ENCODE peak calls at places on chromosome 20, in six cellular contexts. I is neural progenitor cell, W is GM23338, Q is DND-41, S is PC-3, O is endothelial cell of umbilical vein. H is an unnamed sample.

GRCh38 chr20:36736451-36737182 is 9.3 kb downstream of the NDRG3 start:
- DNase-seq in I (no peak), W (no peak), Q (no peak), S (no peak), O (no peak), H (no peak)

GRCh38 chr20:50032955-50033666 is 50.3 kb downstream of the SNAI1 start:
- DNase-seq in I (no peak), W (no peak), Q (no peak), S (peak), O (no peak), H (no peak)

GRCh38 chr20:7916648-7917047 is 23.6 kb downstream of the HAO1 start:
- DNase-seq in I (no peak), W (no peak), Q (no peak), S (no peak), O (no peak), H (no peak)

GRCh38 chr20:63082308-63082938 is 75.7 kb upstream of the BHLHE23 start:
- DNase-seq in I (peak), W (peak), Q (peak), S (peak), O (no peak), H (peak)

GRCh38 chr20:57986776-57987175 is 241.7 kb downstream of the ANKRD60 start:
- DNase-seq in I (no peak), W (no peak), Q (no peak), S (no peak), O (no peak), H (no peak)

GRCh38 chr20:9590189-9590588 is 75.8 kb downstream of the LAMP5 start:
- DNase-seq in I (no peak), W (no peak), Q (no peak), S (peak), O (peak), H (no peak)

GRCh38 chr20:5714261-5715041 is 35.8 kb upstream of the SHLD1 start:
- DNase-seq in I (peak), W (peak), Q (peak), S (peak), O (peak), H (peak)

GRCh38 chr20:23880426-23880825 is 878 bp upstream of the CST5 start:
- DNase-seq in I (no peak), W (no peak), Q (no peak), S (no peak), O (no peak), H (no peak)

GRCh38 chr20:22502731-22503191 is 81.6 kb downstream of the FOXA2 start:
- DNase-seq in I (peak), W (no peak), Q (no peak), S (no peak), O (no peak), H (no peak)

GRCh38 chr20:63284083-63284440 is 8.9 kb upstream of the COL20A1 start:
- DNase-seq in I (no peak), W (no peak), Q (peak), S (no peak), O (no peak), H (no peak)

GRCh38 chr20:36097331-36097730 is 57.2 kb upstream of the EPB41L1 start:
- DNase-seq in I (no peak), W (no peak), Q (no peak), S (no peak), O (peak), H (peak)

GRCh38 chr20:8523684-8524083 is 391.6 kb downstream of the PLCB1 start:
- DNase-seq in I (peak), W (peak), Q (no peak), S (peak), O (no peak), H (no peak)

GRCh38 chr20:41770427-41770826 is 152.2 kb upstream of the CHD6 start:
- DNase-seq in I (no peak), W (no peak), Q (no peak), S (no peak), O (no peak), H (no peak)

GRCh38 chr20:41524980-41525613 is 93.1 kb downstream of the CHD6 start:
- DNase-seq in I (peak), W (no peak), Q (no peak), S (no peak), O (peak), H (no peak)

DNA sequence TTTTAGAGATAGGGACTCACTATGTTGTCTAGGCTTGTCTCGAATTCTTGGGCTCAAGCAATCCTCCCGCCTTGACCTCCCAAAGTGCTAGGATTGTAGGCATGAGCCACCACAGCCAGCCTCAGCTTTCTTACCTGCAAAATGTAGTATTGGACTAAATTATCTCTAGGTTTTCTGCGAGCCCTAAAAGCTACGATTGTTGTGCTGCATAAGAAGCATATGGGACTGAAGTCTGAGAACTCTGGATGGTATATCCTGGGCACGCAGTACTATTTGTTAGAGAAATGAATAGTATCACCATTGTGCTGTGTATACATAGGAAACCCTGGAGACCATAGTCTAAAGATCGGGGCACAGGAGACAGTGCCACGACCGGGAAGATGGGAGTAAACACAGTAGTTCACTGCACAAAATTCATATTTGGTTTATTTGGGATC is 60.1 kb downstream of the RPRD1B start:
- DNase-seq in I (no peak), W (no peak), Q (no peak), S (no peak), O (no peak), H (no peak)
- TF ChIP-seq EZH2 in I (no peak), W (no peak), Q (no peak), S (no peak), O (no peak), H (no peak)

GRCh38 chr20:14550655-14551054 is 213.2 kb upstream of the FLRT3 start:
- DNase-seq in I (no peak), W (no peak), Q (no peak), S (no peak), O (no peak), H (no peak)

GRCh38 chr20:14561733-14562132 is 224.3 kb upstream of the FLRT3 start:
- DNase-seq in I (no peak), W (no peak), Q (no peak), S (no peak), O (no peak), H (no peak)

GRCh38 chr20:14555676-14556075 is 218.3 kb upstream of the FLRT3 start:
- DNase-seq in I (no peak), W (no peak), Q (no peak), S (no peak), O (no peak), H (no peak)

GRCh38 chr20:14553774-14554524 is 216.5 kb upstream of the FLRT3 start:
- DNase-seq in I (no peak), W (no peak), Q (no peak), S (no peak), O (no peak), H (no peak)

DNA sequence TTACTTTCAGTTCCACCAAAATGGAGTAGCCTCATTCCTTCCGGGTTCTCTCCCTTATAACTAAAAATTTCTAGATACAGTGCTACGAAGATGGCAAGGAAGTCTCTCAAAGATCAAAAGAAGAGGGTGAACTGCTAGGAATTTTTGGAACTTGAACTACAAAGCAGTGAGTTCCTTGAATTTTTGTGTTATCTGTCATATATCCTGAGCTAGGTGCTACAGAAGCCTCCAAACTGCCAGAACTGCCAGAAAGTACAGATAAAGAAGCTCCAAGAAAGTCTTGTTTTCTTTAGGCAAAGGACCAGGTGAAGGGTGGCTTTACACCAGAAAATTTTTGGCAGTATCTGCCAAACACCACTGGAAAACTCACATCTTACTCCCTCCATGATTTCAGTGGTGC is 218.8 kb upstream of the FLRT3 start:
- DNase-seq in I (no peak), W (no peak), Q (no peak), S (no peak), O (no peak), H (no peak)
- TF ChIP-seq EZH2 in I (no peak), W (no peak), Q (no peak), S (no peak), O (no peak), H (no peak)

GRCh38 chr20:25864326-25864970 is 167.8 kb upstream of the ZNF337 start:
- DNase-seq in I (no peak), W (no peak), Q (no peak), S (no peak), O (no peak), H (no peak)
- TF ChIP-seq EZH2 in I (no peak), W (no peak), Q (no peak), S (no peak), O (no peak), H (no peak)

GRCh38 chr20:3777726-3778629 is 3.3 kb downstream of the SPEF1 start:
- DNase-seq in I (peak), W (peak), Q (no peak), S (peak), O (peak), H (peak)
- TF ChIP-seq EZH2 in I (peak), W (no peak), Q (no peak), S (no peak), O (peak), H (no peak)

GRCh38 chr20:19211252-19211651 is 1.2 kb upstream of the SLC24A3 start:
- DNase-seq in I (no peak), W (no peak), Q (no peak), S (no peak), O (no peak), H (no peak)
- TF ChIP-seq EZH2 in I (no peak), W (no peak), Q (no peak), S (no peak), O (no peak), H (no peak)

GRCh38 chr20:62010551-62011402 is 54.9 kb downstream of the TAF4 start:
- DNase-seq in I (peak), W (peak), Q (peak), S (peak), O (peak), H (peak)
- TF ChIP-seq EZH2 in I (no peak), W (no peak), Q (no peak), S (no peak), O (no peak), H (no peak)